ENCODE peak calls at places on chromosomes 12 and 14, in six cellular contexts. A is Panc1; C is CD4-positive, alpha-beta memory T cell; G is pancreas; M is IMR-90; W is tibial artery. B is an unnamed sample. For H3K9me3 and H3K27me3, the result is how much of the 10 kb centered on the place peaks cover.

GRCh38 chr14:22668863-22669262 is 24.7 kb upstream of the OR6J1 start:
- DNase-seq in A (no peak), C (no peak), G (no peak), M (no peak), W (no peak), B (no peak)

GRCh38 chr14:63483315-63483714 is 59.9 kb downstream of the PPP2R5E start:
- DNase-seq in A (no peak), C (no peak), G (no peak), M (no peak), W (no peak), B (no peak)

GRCh38 chr12:2753536-2753935 is 41.2 kb upstream of the FKBP4 start:
- DNase-seq in A (no peak), C (no peak), G (no peak), M (no peak), W (no peak), B (no peak)

GRCh38 chr14:52917732-52918131 is 33.1 kb downstream of the FERMT2 start:
- DNase-seq in A (no peak), C (no peak), G (no peak), M (no peak), W (no peak), B (no peak)

GRCh38 chr14:21987937-21988336 is 314.3 kb upstream of the OR4E1 start:
- DNase-seq in A (no peak), C (no peak), G (no peak), M (peak), W (no peak), B (no peak)

GRCh38 chr12:40225337-40225983 is 663 bp downstream of the LRRK2 start:
- DNase-seq in A (no peak), C (no peak), G (no peak), M (no peak), W (no peak), B (no peak)

GRCh38 chr12:55396326-55396725 is 4.0 kb upstream of the OR6C65 start:
- DNase-seq in A (no peak), C (no peak), G (no peak), M (no peak), W (no peak), B (no peak)

GRCh38 chr12:131251336-131252101 is 297.8 kb downstream of the ADGRD1 start:
- DNase-seq in A (no peak), C (no peak), G (no peak), M (no peak), W (no peak), B (no peak)

GRCh38 chr12:5773550-5773949 is 171.5 kb downstream of the ANO2 start:
- DNase-seq in A (no peak), C (no peak), G (no peak), M (no peak), W (no peak), B (no peak)

GRCh38 chr12:104930388-104931326 is 27.4 kb downstream of the SLC41A2 start:
- DNase-seq in A (no peak), C (no peak), G (no peak), M (peak), W (no peak), B (no peak)

GRCh38 chr12:111893287-111893686 is 51.3 kb downstream of the MAPKAPK5 start:
- DNase-seq in A (no peak), C (no peak), G (no peak), M (peak), W (no peak), B (no peak)

GRCh38 chr14:52015411-52016030 is 26.2 kb downstream of the RTRAF start:
- DNase-seq in A (no peak), C (no peak), G (no peak), M (peak), W (no peak), B (peak)

GRCh38 chr12:69726922-69727321 is 11.7 kb upstream of the RAB3IP start:
- DNase-seq in A (no peak), C (no peak), G (no peak), M (no peak), W (no peak), B (no peak)

GRCh38 chr12:75317784-75318183 is 12.3 kb downstream of the CAPS2 start:
- DNase-seq in A (no peak), C (no peak), G (peak), M (no peak), W (no peak), B (no peak)

GRCh38 chr12:52241205-52241842 is 8.3 kb downstream of the KRT7 start:
- DNase-seq in A (no peak), C (no peak), G (no peak), M (peak), W (no peak), B (no peak)

GRCh38 chr14:34501004-34501580 is 38.4 kb downstream of the EAPP start:
- DNase-seq in A (no peak), C (no peak), G (no peak), M (no peak), W (no peak), B (no peak)

GRCh38 chr14:74905595-74906142 is 17.4 kb downstream of the RPS6KL1 start:
- DNase-seq in A (no peak), C (peak), G (peak), M (peak), W (peak), B (peak)

GRCh38 chr14:101918125-101918989 is 46.0 kb upstream of the DYNC1H1 start:
- DNase-seq in A (no peak), C (no peak), G (no peak), M (no peak), W (no peak), B (no peak)

GRCh38 chr12:75890660-75891059 is 140.9 kb downstream of the PHLDA1 start:
- DNase-seq in A (no peak), C (no peak), G (no peak), M (no peak), W (no peak), B (no peak)

GRCh38 chr12:7916936-7917335 is 19.1 kb downstream of the SLC2A3 start:
- DNase-seq in A (no peak), C (no peak), G (no peak), M (no peak), W (no peak), B (no peak)

GRCh38 chr14:71208702-71209357 is 301.6 kb downstream of the PCNX1 start:
- DNase-seq in A (no peak), C (no peak), G (no peak), M (no peak), W (no peak), B (no peak)

GRCh38 chr12:92144631-92145480 is 790 bp downstream of the BTG1 start:
- DNase-seq in A (no peak), C (peak), G (peak), M (peak), W (peak), B (peak)

GRCh38 chr12:107134558-107134957 is 41.2 kb upstream of the CRY1 start:
- DNase-seq in A (no peak), C (peak), G (peak), M (no peak), W (no peak), B (no peak)

GRCh38 chr12:130423991-130424857 is 86.5 kb downstream of the PIWIL1 start:
- DNase-seq in A (no peak), C (no peak), G (no peak), M (no peak), W (no peak), B (no peak)

GRCh38 chr12:12685305-12685704 is 10.7 kb downstream of the GPR19 start:
- DNase-seq in A (no peak), C (no peak), G (no peak), M (no peak), W (no peak), B (no peak)

GRCh38 chr12:120230326-120230973 is 29.5 kb upstream of the RPLP0 start:
- DNase-seq in A (no peak), C (no peak), G (no peak), M (peak), W (peak), B (peak)

GRCh38 chr12:39176376-39176775 is 266.5 kb downstream of the KIF21A start:
- DNase-seq in A (no peak), C (no peak), G (no peak), M (no peak), W (no peak), B (no peak)

GRCh38 chr14:75283162-75283883 is 4.7 kb downstream of the FOS start:
- DNase-seq in A (no peak), C (peak), G (peak), M (peak), W (no peak), B (no peak)

GRCh38 chr12:131012279-131013069 is 58.8 kb downstream of the ADGRD1 start:
- DNase-seq in A (no peak), C (no peak), G (no peak), M (no peak), W (no peak), B (no peak)

GRCh38 chr12:51905507-51906438 is 1.5 kb upstream of the ACVRL1 start:
- DNase-seq in A (no peak), C (no peak), G (no peak), M (peak), W (peak), B (no peak)

GRCh38 chr14:75981426-75981825 is 369 bp downstream of the TGFB3 start:
- DNase-seq in A (no peak), C (peak), G (no peak), M (no peak), W (no peak), B (no peak)

GRCh38 chr14:74035556-74035955 is 16.4 kb downstream of the BBOF1 start:
- DNase-seq in A (no peak), C (no peak), G (no peak), M (peak), W (no peak), B (no peak)

GRCh38 chr12:69024907-69025306 is 91.9 kb upstream of the CPM start:
- DNase-seq in A (no peak), C (no peak), G (no peak), M (peak), W (no peak), B (no peak)

GRCh38 chr14:89504602-89505320 is 87.7 kb upstream of the FOXN3 start:
- DNase-seq in A (no peak), C (no peak), G (no peak), M (peak), W (no peak), B (peak)

GRCh38 chr14:75448209-75448608 is 20.4 kb downstream of the JDP2 start:
- DNase-seq in A (no peak), C (no peak), G (no peak), M (no peak), W (no peak), B (no peak)

GRCh38 chr12:116194935-116195431 is 82.5 kb downstream of the MED13L start:
- DNase-seq in A (no peak), C (peak), G (no peak), M (no peak), W (no peak), B (no peak)

GRCh38 chr12:5587701-5588100 is 155.8 kb downstream of the NTF3 start:
- DNase-seq in A (no peak), C (no peak), G (no peak), M (no peak), W (no peak), B (no peak)

GRCh38 chr14:24149302-24149969 is 2.1 kb downstream of the RNF31 start:
- DNase-seq in A (no peak), C (no peak), G (no peak), M (no peak), W (no peak), B (no peak)

GRCh38 chr14:44108601-44109000 is 398.5 kb downstream of the FSCB start:
- DNase-seq in A (no peak), C (no peak), G (no peak), M (no peak), W (no peak), B (no peak)

DNA sequence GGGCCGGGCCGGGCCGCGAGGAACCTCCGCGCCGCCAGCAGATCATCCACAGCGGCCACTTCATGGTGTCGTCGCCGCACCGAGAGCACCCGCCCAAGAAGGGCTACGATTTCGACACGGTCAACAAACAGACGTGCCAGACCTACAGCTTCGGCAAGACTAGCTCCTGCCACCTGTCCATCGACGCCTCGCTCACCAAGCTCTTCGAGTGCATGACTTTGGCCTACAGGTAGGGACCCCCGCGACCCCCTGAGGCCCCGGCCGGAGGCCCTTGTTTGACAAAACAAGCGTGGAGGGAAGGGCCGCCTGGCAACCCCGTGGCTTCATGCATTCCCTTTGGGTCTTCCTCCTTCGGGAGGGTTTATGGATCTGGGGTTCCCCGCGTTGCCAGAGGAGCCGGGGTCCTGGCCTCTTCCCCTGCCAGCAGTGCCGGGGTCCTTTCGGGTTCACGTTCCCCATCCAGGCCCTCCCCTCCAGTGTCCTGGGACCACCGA is 529 bp downstream of the MLXIP start:
- DNase-seq in A (no peak), C (no peak), G (peak), M (no peak), W (peak), B (peak)
- H3K4me3 ChIP-seq in A (peak), C (peak), G (peak), M (peak), W (peak), B (peak)

GRCh38 chr12:133106253-133106652 is 23.8 kb downstream of the ZNF891 start:
- DNase-seq in A (no peak), C (no peak), G (no peak), M (no peak), W (no peak), B (no peak)
- H3K9me3 ChIP-seq in A (half or more), C (under half), G (under half), M (half or more), W (half or more), B (under half)

GRCh38 chr12:48017921-48018617 is 13.8 kb upstream of the COL2A1 start:
- DNase-seq in A (no peak), C (no peak), G (no peak), M (no peak), W (no peak), B (no peak)

GRCh38 chr12:48017496-48017895 is 13.2 kb upstream of the COL2A1 start:
- DNase-seq in A (no peak), C (no peak), G (no peak), M (no peak), W (no peak), B (no peak)

GRCh38 chr12:48015129-48015528 is 10.9 kb upstream of the COL2A1 start:
- DNase-seq in A (no peak), C (no peak), G (no peak), M (no peak), W (no peak), B (no peak)

GRCh38 chr12:48016373-48017020 is 12.2 kb upstream of the COL2A1 start:
- DNase-seq in A (no peak), C (no peak), G (no peak), M (no peak), W (no peak), B (no peak)

DNA sequence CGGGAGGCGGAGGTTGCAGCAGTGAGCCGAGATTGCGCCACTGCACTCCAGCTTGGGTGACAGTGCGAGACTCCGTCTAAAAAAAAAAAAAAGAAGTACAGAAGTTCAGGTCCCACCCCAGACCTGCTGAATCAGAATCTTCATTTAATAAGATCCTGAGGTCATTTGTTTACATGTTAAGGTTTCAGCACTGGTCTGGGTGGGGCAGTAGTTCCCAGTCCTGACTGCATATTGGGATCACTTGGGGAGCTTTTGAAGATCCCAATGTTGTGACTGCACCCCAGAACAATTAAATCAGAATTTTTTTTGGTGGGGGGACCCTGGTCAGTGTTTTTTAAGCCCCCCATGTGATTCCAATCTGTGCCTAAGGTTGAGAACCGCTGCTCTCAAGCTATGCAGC is 11.7 kb upstream of the COL2A1 start:
- DNase-seq in A (no peak), C (no peak), G (no peak), M (no peak), W (no peak), B (no peak)
- H3K27me3 ChIP-seq in A (under half), C (under half), G (under half), M (half or more), W (under half), B (under half)

GRCh38 chr12:59084758-59085383 is 164.6 kb upstream of the LRIG3 start:
- DNase-seq in A (no peak), C (no peak), G (peak), M (peak), W (no peak), B (no peak)
- H3K4me3 ChIP-seq in A (no peak), C (no peak), G (no peak), M (no peak), W (no peak), B (no peak)

GRCh38 chr12:133174901-133175300 is 6.4 kb upstream of the ZNF268 start:
- DNase-seq in A (no peak), C (no peak), G (no peak), M (no peak), W (no peak), B (no peak)
- H3K9me3 ChIP-seq in A (under half), C (under half), G (under half), M (under half), W (under half), B (under half)

GRCh38 chr12:54215990-54216579 is 27.3 kb upstream of the SMUG1 start:
- DNase-seq in A (no peak), C (no peak), G (no peak), M (no peak), W (no peak), B (no peak)
- H3K27me3 ChIP-seq in A (under half), C (under half), G (under half), M (under half), W (under half), B (under half)

B was measured in MG63.